ENCODE peak calls at places on chromosomes 3 and 15, in seven cellular contexts. I is esophagus muscularis mucosa, A is A549, Z is PC-3, O is ascending aorta, E is iPS DF 6.9, P is osteoblast. D is an unnamed sample.
A peak's percentile ranks its signal among the peaks of the same experiment; 100 is the strongest.

GRCh38 chr15:80831192-80831591 is 52.0 kb downstream of the CEMIP start:
- DNase-seq in O (no peak), E (no peak), A (no peak), I (no peak), P (no peak), Z (no peak), D (no peak)

GRCh38 chr3:107387555-107387954 is 10.3 kb downstream of the CCDC54 start:
- DNase-seq in O (no peak), E (no peak), A (no peak), I (no peak), P (no peak), Z (no peak), D (no peak)

GRCh38 chr3:53643757-53644156 is 149.3 kb downstream of the CACNA1D start:
- DNase-seq in E (no peak), O (no peak), P (no peak), I (peak; percentile 72), A (no peak), Z (no peak), D (no peak)

GRCh38 chr3:140910860-140911259 is 30.8 kb upstream of the SLC25A36 start:
- DNase-seq in P (no peak), I (no peak), A (peak; percentile 12), Z (peak; percentile 13), E (peak; percentile 20), O (no peak), D (peak; percentile 14)

GRCh38 chr15:54197995-54198394 is 219.8 kb downstream of the UNC13C start:
- DNase-seq in Z (no peak), E (no peak), I (no peak), A (no peak), O (no peak), P (no peak), D (no peak)

GRCh38 chr3:23709987-23710386 is 95.8 kb upstream of the UBE2E1 start:
- DNase-seq in P (no peak), Z (no peak), O (no peak), A (no peak), E (no peak), I (no peak), D (no peak)

GRCh38 chr15:31489801-31490646 is 163.4 kb downstream of the KLF13 start:
- DNase-seq in A (peak; percentile 75), E (no peak), O (no peak), I (peak; percentile 89), Z (peak; percentile 76), P (peak; percentile 97), D (peak; percentile 65)

GRCh38 chr3:113532698-113533533 is 561 bp downstream of the SIDT1 start:
- DNase-seq in O (no peak), I (no peak), E (no peak), A (peak; percentile 31), P (peak; percentile 55), Z (peak; percentile 36), D (peak; percentile 31)

GRCh38 chr3:194000100-194000499 is 135.8 kb upstream of the HES1 start:
- DNase-seq in O (no peak), E (no peak), A (no peak), P (no peak), I (no peak), Z (no peak), D (no peak)

GRCh38 chr3:131193671-131194291 is 167.1 kb downstream of the NEK11 start:
- DNase-seq in E (no peak), O (no peak), A (peak; percentile 9), P (no peak), Z (no peak), I (no peak), D (no peak)

GRCh38 chr3:138923531-138923994 is 23.4 kb downstream of the FOXL2 start:
- DNase-seq in O (peak; percentile 87), Z (peak; percentile 88), A (peak; percentile 84), I (no peak), P (peak; percentile 88), E (no peak), D (peak; percentile 90)

GRCh38 chr3:45008117-45008516 is 18.0 kb upstream of the CLEC3B start:
- DNase-seq in P (peak; percentile 93), O (no peak), E (no peak), A (no peak), I (no peak), Z (no peak), D (no peak)

GRCh38 chr15:36579792-36580431 is 486 bp downstream of the CDIN1 start:
- DNase-seq in E (no peak), Z (peak; percentile 18), I (no peak), A (no peak), P (no peak), O (no peak), D (no peak)

GRCh38 chr3:59773970-59774369 is 724.1 kb upstream of the CFAP20DC start:
- DNase-seq in E (no peak), O (no peak), A (no peak), P (no peak), I (no peak), Z (no peak), D (no peak)

GRCh38 chr3:196517919-196518318 is 2.8 kb upstream of the SMCO1 start:
- DNase-seq in A (no peak), P (no peak), I (no peak), Z (peak; percentile 7), O (no peak), E (no peak), D (no peak)

GRCh38 chr15:28917791-28918140 is 32.0 kb downstream of the APBA2 start:
- DNase-seq in E (no peak), Z (no peak), A (no peak), P (no peak), I (no peak), O (no peak), D (no peak)

GRCh38 chr15:53808058-53808703 is 48.7 kb upstream of the WDR72 start:
- DNase-seq in E (no peak), A (no peak), P (no peak), Z (peak; percentile 13), I (no peak), O (no peak), D (peak; percentile 27)

GRCh38 chr15:80010131-80010673 is 39.2 kb upstream of the BCL2A1 start:
- DNase-seq in Z (peak; percentile 76), P (peak; percentile 67), E (no peak), I (no peak), O (no peak), A (peak; percentile 33), D (no peak)

GRCh38 chr3:34382859-34383258 is 584.4 kb downstream of the PDCD6IP start:
- DNase-seq in P (no peak), I (no peak), E (no peak), A (no peak), Z (peak; percentile 43), O (no peak), D (peak; percentile 61)

GRCh38 chr3:149610351-149611105 is 47.3 kb downstream of the WWTR1 start:
- DNase-seq in E (no peak), I (no peak), Z (no peak), P (no peak), A (no peak), O (no peak), D (no peak)

GRCh38 chr3:3743754-3744153 is 55.5 kb upstream of the LRRN1 start:
- DNase-seq in Z (no peak), P (no peak), A (no peak), I (no peak), E (no peak), O (no peak), D (no peak)

GRCh38 chr3:10169000-10169496 is 4.3 kb downstream of the IRAK2 start:
- DNase-seq in Z (peak; percentile 44), I (no peak), A (peak; percentile 75), O (no peak), E (no peak), P (no peak), D (peak; percentile 84)

GRCh38 chr3:10173926-10174435 is 9.3 kb downstream of the IRAK2 start:
- DNase-seq in O (peak; percentile 98), P (peak; percentile 99), A (peak; percentile 77), Z (peak; percentile 32), E (no peak), I (no peak), D (no peak)

GRCh38 chr3:10177737-10178136 is 13.0 kb downstream of the IRAK2 start:
- DNase-seq in I (no peak), P (no peak), Z (no peak), A (no peak), O (no peak), E (no peak), D (no peak)

GRCh38 chr3:10170915-10171478 is 6.3 kb downstream of the IRAK2 start:
- DNase-seq in O (no peak), A (no peak), Z (no peak), E (no peak), P (no peak), I (no peak), D (peak; percentile 33)

GRCh38 chr3:10173095-10173925 is 8.6 kb downstream of the IRAK2 start:
- DNase-seq in P (peak; percentile 55), I (no peak), O (no peak), A (peak; percentile 26), Z (peak; percentile 45), E (no peak), D (no peak)
- H3K4me3 ChIP-seq in P (peak overlapping the region; percentile 11), I (no peak overlapping the region), O (peak overlapping the region; percentile 39), A (no peak overlapping the region), Z (no peak overlapping the region), E (no peak overlapping the region), D (no peak overlapping the region)

DNA sequence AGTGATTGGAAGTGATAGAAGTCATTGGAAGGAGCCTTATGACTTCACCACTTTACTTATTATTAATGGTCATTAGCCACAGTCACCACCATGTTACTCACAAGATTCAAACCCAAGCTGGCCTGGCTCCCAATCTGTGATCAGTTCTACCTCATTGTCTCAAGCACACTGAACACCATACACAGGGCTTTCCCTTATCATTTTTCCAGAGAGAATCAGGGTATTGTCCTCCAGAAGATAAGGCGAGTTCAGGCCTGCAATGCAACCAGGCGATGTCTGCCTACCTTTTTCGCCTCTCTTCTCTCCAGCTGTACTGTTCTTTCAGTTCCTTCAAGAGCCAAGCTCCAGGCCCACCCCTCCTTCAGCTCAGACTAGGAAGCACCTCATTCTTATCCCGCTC is 24.9 kb downstream of the EMC7 start:
- DNase-seq in Z (no peak), A (no peak), O (no peak), E (no peak), I (no peak), P (no peak), D (no peak)
- H3K4me1 ChIP-seq in Z (no peaks in the 10 kb centered on the region), A (no peaks in the 10 kb centered on the region), O (no peaks in the 10 kb centered on the region), E (no peaks in the 10 kb centered on the region), I (no peaks in the 10 kb centered on the region), P (no peaks in the 10 kb centered on the region), D (no peaks in the 10 kb centered on the region)

GRCh38 chr3:50616003-50616769 is 765 bp upstream of the MAPKAPK3 start:
- DNase-seq in A (peak; percentile 83), I (peak; percentile 95), P (peak; percentile 97), E (no peak), O (peak; percentile 92), Z (peak; percentile 91), D (peak; percentile 89)
- H3K27ac ChIP-seq in A (peak overlapping the region; percentile 91), I (peak overlapping the region; percentile 91), P (peak overlapping the region; percentile 42), E (no peak overlapping the region), O (peak overlapping the region; percentile 90), Z (peak overlapping the region; percentile 4), D (peak overlapping the region; percentile 28)

DNA sequence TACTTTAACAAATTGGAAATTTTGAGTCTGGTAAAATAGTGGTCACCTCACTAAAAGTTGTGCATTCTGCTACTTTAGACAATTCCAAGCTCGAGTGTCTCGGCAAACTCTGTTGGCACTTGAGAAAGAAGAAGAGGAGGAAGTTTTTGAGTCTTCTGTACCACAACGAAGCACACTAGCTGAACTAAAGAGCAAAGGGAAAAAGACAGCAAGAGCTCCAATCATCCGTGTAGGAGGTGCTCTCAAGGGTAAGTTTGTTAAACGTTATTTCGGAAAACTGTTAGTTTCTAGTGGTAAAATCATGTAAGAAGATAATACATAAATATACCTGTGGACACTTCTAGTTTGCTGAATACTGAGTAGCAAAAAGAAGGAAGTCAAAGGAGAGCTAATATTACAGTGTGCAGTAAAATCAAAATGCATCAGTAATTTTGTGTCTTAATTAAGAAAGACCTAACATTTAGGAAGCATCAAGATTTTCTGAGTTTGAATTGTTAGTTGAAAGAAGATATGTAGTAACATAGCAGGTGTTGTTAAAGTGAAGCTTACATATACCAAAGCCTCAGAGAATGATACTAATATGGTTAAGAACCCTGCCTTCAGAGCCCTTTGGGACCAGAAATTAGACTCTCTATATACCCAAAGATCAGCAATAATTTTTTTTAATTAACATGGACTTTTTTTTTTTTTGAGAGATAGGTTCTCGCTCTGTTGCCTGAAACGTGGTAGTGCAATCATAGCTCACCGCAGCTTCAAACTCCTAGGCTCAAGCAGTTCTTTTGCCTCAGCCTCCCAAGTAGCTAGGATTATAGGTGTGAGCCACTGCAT is 23.0 kb downstream of the BUB1B start:
- DNase-seq in E (no peak), O (no peak), Z (no peak), A (no peak), P (no peak), I (no peak), D (no peak)
- H3K4me3 ChIP-seq in E (no peak overlapping the region), O (no peak overlapping the region), Z (no peak overlapping the region), A (no peak overlapping the region), P (peak overlapping the region; percentile 39), I (no peak overlapping the region), D (no peak overlapping the region)